ENCODE peak calls at places on chromosomes 16 and 17, in seven cellular contexts. V, E, K, Y, S, M and W are unnamed samples.

GRCh38 chr17:13735444-13735843 is 133.7 kb upstream of the HS3ST3A1 start:
- DNase-seq in V (no peak), E (no peak), K (peak; percentile 7), Y (peak; percentile 5), S (no peak), M (no peak), W (no peak)

GRCh38 chr16:3656491-3657468 is 2.3 kb downstream of the DNASE1 start:
- DNase-seq in V (no peak), E (no peak), K (no peak), Y (no peak), S (no peak), M (no peak), W (peak; percentile 57)

GRCh38 chr16:87551487-87551886 is 50.8 kb upstream of the JPH3 start:
- DNase-seq in V (no peak), E (no peak), K (no peak), Y (no peak), S (no peak), M (no peak), W (no peak)

GRCh38 chr16:1496464-1496863 is 3.3 kb downstream of the TELO2 start:
- DNase-seq in V (no peak), E (no peak), K (no peak), Y (no peak), S (no peak), M (no peak), W (no peak)

GRCh38 chr17:81924557-81925532 is 2.7 kb downstream of the MAFG start:
- DNase-seq in V (no peak), E (no peak), K (peak; percentile 65), Y (no peak), S (no peak), M (no peak), W (no peak)

GRCh38 chr16:2285731-2286191 is 17.8 kb upstream of the RNPS1 start:
- DNase-seq in V (no peak), E (no peak), K (no peak), Y (no peak), S (no peak), M (no peak), W (no peak)

GRCh38 chr17:45703348-45703747 is 80.8 kb upstream of the CRHR1 start:
- DNase-seq in V (no peak), E (no peak), K (no peak), Y (no peak), S (no peak), M (no peak), W (no peak)

GRCh38 chr16:27826893-27827289 is 236.6 kb downstream of the GSG1L start:
- DNase-seq in V (no peak), E (no peak), K (no peak), Y (no peak), S (no peak), M (no peak), W (no peak)

GRCh38 chr17:8964801-8965393 is 610 bp downstream of the PIK3R5 start:
- DNase-seq in V (no peak), E (peak; percentile 61), K (no peak), Y (no peak), S (no peak), M (no peak), W (no peak)

DNA sequence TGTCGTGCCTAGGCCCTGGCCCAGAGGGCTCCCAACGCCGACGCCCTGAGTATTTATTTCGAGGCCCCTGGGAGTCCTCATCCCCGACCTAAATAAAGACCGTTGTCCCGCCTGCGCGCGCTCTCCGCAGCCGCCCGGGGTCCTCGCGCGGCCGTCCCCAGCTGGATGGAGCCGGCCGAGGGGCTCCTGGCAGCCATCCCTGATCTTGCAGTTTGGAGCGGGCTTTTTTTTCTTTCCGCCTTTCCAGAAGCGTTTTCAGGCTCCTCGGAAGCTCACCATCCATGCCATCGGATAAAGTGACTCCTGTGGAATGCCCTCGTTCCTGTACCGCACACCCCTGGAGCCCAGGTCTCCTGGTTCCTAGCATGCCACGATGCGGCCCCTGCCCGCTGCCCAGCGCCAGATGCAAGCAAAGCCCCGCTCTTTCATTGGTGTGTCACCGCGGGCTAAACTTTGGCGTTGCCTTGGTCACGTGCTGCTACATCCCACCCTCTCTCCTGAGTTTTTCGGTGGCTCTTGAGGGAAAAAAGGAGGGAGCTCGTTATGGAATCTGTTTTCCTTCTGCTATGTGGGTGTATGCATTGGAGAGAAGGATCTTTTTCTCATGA is 716 bp downstream of the TMEM94 start:
- DNase-seq in V (no peak), E (no peak), K (peak; percentile 36), Y (peak; percentile 45), S (no peak), M (no peak), W (no peak)
- TF ChIP-seq POLR2A in V (no peak), E (no peak), K (peak; percentile 32), Y (no peak), S (no peak), M (no peak), W (peak; percentile 44)

GRCh38 chr17:918102-918740 is 61.4 kb downstream of the NXN start:
- DNase-seq in V (no peak), E (no peak), K (no peak), Y (no peak), S (no peak), M (no peak), W (no peak)
- TF ChIP-seq POLR2A in V (no peak), E (no peak), K (no peak), Y (no peak), S (no peak), M (no peak), W (no peak)

DNA sequence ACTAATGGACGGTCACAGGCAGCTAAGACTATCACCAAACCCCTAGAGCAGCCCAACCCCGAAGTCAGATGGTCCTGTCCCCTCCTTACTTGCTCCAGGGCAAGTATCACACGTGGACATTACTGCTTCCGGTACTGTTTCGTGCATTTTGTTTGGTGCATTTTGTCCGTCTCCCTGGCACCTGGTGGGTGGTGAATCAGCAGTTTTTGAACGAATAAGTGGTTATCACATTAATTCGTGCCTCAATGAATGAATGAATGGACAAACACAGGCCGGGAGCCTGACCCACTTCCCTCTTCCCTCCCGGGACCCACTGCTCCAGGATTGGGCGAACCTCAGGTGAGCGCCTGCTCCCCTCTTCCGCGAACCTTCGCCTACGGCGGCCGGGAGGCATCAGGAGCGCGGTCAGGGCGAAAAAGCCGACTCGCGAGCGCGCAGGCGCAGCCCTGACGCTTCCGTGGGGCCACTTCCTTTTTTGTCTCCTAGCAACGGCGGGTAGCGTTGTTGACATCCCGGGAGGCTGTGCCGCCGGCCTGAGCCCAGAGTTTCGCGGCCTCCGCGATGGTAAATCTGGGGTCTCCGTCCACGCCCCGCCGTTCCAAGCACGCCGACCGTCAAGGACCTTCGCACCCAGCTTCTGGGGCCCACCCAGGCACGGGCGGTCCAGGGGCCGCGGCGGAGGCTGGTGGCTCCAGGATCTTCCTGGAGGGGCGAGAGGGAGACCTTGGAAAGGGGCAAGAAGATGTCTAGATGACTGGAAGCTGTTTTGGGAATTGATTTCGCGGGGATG is at the start of gene DYNLRB2:
- DNase-seq in V (peak; percentile 86), E (peak; percentile 86), K (peak; percentile 95), Y (peak; percentile 84), S (peak; percentile 71), M (peak; percentile 76), W (peak; percentile 83)
- TF ChIP-seq POLR2A in V (peak; percentile 80), E (no peak), K (peak; percentile 62), Y (peak; percentile 30), S (no peak), M (peak; percentile 30), W (peak; percentile 48)

GRCh38 chr16:4766875-4767628 is at the start of gene ZNF500:
- DNase-seq in V (peak; percentile 88), E (peak; percentile 98), K (peak; percentile 96), Y (peak; percentile 95), S (peak; percentile 97), M (peak; percentile 99), W (peak; percentile 95)
- TF ChIP-seq POLR2A in V (peak; percentile 69), E (peak; percentile 57), K (peak; percentile 75), Y (peak; percentile 74), S (peak; percentile 70), M (peak; percentile 70), W (peak; percentile 59)

GRCh38 chr17:16215002-16215272 is 397 bp downstream of the NCOR1 start:
- DNase-seq in V (peak; percentile 32), E (peak; percentile 50), K (peak; percentile 61), Y (no peak), S (peak; percentile 7), M (peak; percentile 24), W (peak; percentile 33)

GRCh38 chr17:16215273-16215964 is at the start of gene NCOR1:
- DNase-seq in V (peak; percentile 77), E (peak; percentile 86), K (peak; percentile 97), Y (peak; percentile 93), S (peak; percentile 87), M (peak; percentile 80), W (peak; percentile 81)

GRCh38 chr17:16215965-16216316 is 607 bp upstream of the NCOR1 start:
- DNase-seq in V (peak; percentile 27), E (peak; percentile 47), K (no peak), Y (no peak), S (no peak), M (peak; percentile 24), W (no peak)

GRCh38 chr17:16214190-16215001 is 938 bp downstream of the NCOR1 start:
- DNase-seq in V (no peak), E (no peak), K (no peak), Y (peak; percentile 11), S (no peak), M (no peak), W (no peak)

DNA sequence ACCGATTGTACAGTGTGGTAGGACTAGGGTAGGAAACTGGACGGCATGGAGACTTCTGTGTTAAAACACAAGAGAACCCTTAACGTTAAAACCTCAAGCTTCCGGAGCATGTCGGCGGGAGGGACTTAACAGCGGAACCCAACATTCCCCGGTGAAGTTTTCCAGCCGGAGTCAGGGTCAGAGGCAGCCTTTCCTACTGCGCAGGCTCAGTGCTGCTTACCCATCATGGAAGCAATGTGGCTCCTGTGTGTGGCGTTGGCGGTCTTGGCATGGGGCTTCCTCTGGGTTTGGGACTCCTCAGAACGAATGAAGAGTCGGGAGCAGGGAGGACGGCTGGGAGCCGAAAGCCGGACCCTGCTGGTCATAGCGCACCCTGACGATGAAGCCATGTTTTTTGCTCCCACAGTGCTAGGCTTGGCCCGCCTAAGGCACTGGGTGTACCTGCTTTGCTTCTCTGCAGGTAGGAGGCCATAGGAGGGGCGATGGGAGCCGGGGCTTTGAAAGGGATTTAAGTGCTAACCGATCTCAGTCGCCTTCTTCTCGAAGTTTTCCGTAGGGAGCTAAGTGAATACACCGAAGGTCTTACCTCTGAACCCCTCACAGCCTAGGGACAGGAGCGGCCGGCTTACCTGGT is at the start of gene PIGL:
- DNase-seq in V (peak; percentile 52), E (peak; percentile 85), K (peak; percentile 98), Y (peak; percentile 95), S (peak; percentile 85), M (peak; percentile 83), W (peak; percentile 68)
- TF ChIP-seq POLR2A in V (peak; percentile 98), E (peak; percentile 25), K (peak; percentile 96), Y (peak; percentile 81), S (peak; percentile 13), M (peak; percentile 33), W (peak; percentile 94)

GRCh38 chr17:7015587-7016020 is 3.2 kb downstream of the RNASEK start:
- DNase-seq in V (no peak), E (no peak), K (no peak), Y (no peak), S (no peak), M (no peak), W (no peak)

GRCh38 chr17:7011942-7012254 is 526 bp upstream of the RNASEK start:
- DNase-seq in V (no peak), E (no peak), K (no peak), Y (no peak), S (no peak), M (no peak), W (no peak)

GRCh38 chr17:7016406-7016805 is 4.0 kb downstream of the RNASEK start:
- DNase-seq in V (no peak), E (no peak), K (no peak), Y (no peak), S (no peak), M (no peak), W (no peak)

GRCh38 chr17:7014995-7015586 is 2.7 kb downstream of the RNASEK start:
- DNase-seq in V (no peak), E (peak; percentile 53), K (no peak), Y (peak; percentile 66), S (no peak), M (no peak), W (peak; percentile 62)

GRCh38 chr17:7014261-7014994 is 2.0 kb downstream of the RNASEK start:
- DNase-seq in V (peak; percentile 94), E (peak; percentile 99), K (peak; percentile 98), Y (peak; percentile 96), S (peak; percentile 96), M (peak; percentile 90), W (peak; percentile 94)
- TF ChIP-seq POLR2A in V (peak; percentile 93), E (peak; percentile 93), K (peak; percentile 89), Y (peak; percentile 80), S (peak; percentile 89), M (peak; percentile 72), W (peak; percentile 58)